ENCODE peak calls at places on chromosomes 16 and 17, in eight cellular contexts. One of them, this sample, is unnamed.

GRCh38 chr16:29891525-29892457 is 7.6 kb downstream of the SEZ6L2 start:
- DNase-seq in ureter: no peak
- DNase-seq in activated CD8-positive, alpha-beta T cell treated with anti-CD3 and anti-CD28 coated beads, Interleukin-2, amount 10 ng/mL, durations not matched to agents 7 days and 5 days: no peak
- DNase-seq in WTC11: no peak
- DNase-seq in caudate nucleus: no peak
- DNase-seq in lower lobe of right lung: no peak
- DNase-seq in EL: no peak
- DNase-seq in nephron progenitor cell: no peak
- DNase-seq in this sample: no peak

GRCh38 chr16:49492896-49493620 is 119.5 kb downstream of the C16orf78 start:
- DNase-seq in WTC11: no peak
- DNase-seq in ureter: no peak
- DNase-seq in lower lobe of right lung: peak
- DNase-seq in EL: no peak
- DNase-seq in activated CD8-positive, alpha-beta T cell treated with anti-CD3 and anti-CD28 coated beads, Interleukin-2, amount 10 ng/mL, durations not matched to agents 7 days and 5 days: no peak
- DNase-seq in caudate nucleus: no peak
- DNase-seq in nephron progenitor cell: no peak
- DNase-seq in this sample: no peak

GRCh38 chr17:82289822-82290541 is 16.5 kb upstream of the CSNK1D start:
- DNase-seq in nephron progenitor cell: no peak
- DNase-seq in EL: no peak
- DNase-seq in activated CD8-positive, alpha-beta T cell treated with anti-CD3 and anti-CD28 coated beads, Interleukin-2, amount 10 ng/mL, durations not matched to agents 7 days and 5 days: no peak
- DNase-seq in WTC11: no peak
- DNase-seq in ureter: no peak
- DNase-seq in caudate nucleus: no peak
- DNase-seq in lower lobe of right lung: no peak
- DNase-seq in this sample: no peak

GRCh38 chr17:76921340-76922036 is 53.3 kb downstream of the MGAT5B start:
- DNase-seq in caudate nucleus: no peak
- DNase-seq in lower lobe of right lung: no peak
- DNase-seq in WTC11: no peak
- DNase-seq in activated CD8-positive, alpha-beta T cell treated with anti-CD3 and anti-CD28 coated beads, Interleukin-2, amount 10 ng/mL, durations not matched to agents 7 days and 5 days: no peak
- DNase-seq in nephron progenitor cell: no peak
- DNase-seq in ureter: no peak
- DNase-seq in EL: no peak
- DNase-seq in this sample: no peak

GRCh38 chr16:70746040-70746707 is 54.8 kb downstream of the VAC14 start:
- DNase-seq in activated CD8-positive, alpha-beta T cell treated with anti-CD3 and anti-CD28 coated beads, Interleukin-2, amount 10 ng/mL, durations not matched to agents 7 days and 5 days: no peak
- DNase-seq in lower lobe of right lung: peak
- DNase-seq in caudate nucleus: no peak
- DNase-seq in ureter: peak
- DNase-seq in WTC11: no peak
- DNase-seq in EL: peak
- DNase-seq in nephron progenitor cell: no peak
- DNase-seq in this sample: no peak

GRCh38 chr16:58032710-58033293 is 7.2 kb downstream of the MMP15 start:
- DNase-seq in nephron progenitor cell: peak
- DNase-seq in lower lobe of right lung: peak
- DNase-seq in WTC11: no peak
- DNase-seq in caudate nucleus: peak
- DNase-seq in activated CD8-positive, alpha-beta T cell treated with anti-CD3 and anti-CD28 coated beads, Interleukin-2, amount 10 ng/mL, durations not matched to agents 7 days and 5 days: no peak
- DNase-seq in EL: no peak
- DNase-seq in ureter: no peak
- DNase-seq in this sample: no peak

GRCh38 chr16:89195521-89196171 is 4.7 kb downstream of the SLC22A31 start:
- DNase-seq in lower lobe of right lung: peak
- DNase-seq in activated CD8-positive, alpha-beta T cell treated with anti-CD3 and anti-CD28 coated beads, Interleukin-2, amount 10 ng/mL, durations not matched to agents 7 days and 5 days: no peak
- DNase-seq in nephron progenitor cell: no peak
- DNase-seq in caudate nucleus: no peak
- DNase-seq in WTC11: no peak
- DNase-seq in EL: no peak
- DNase-seq in ureter: no peak
- DNase-seq in this sample: peak

GRCh38 chr16:10752843-10753523 is 9.3 kb downstream of the NUBP1 start:
- DNase-seq in EL: no peak
- DNase-seq in activated CD8-positive, alpha-beta T cell treated with anti-CD3 and anti-CD28 coated beads, Interleukin-2, amount 10 ng/mL, durations not matched to agents 7 days and 5 days: no peak
- DNase-seq in nephron progenitor cell: no peak
- DNase-seq in lower lobe of right lung: peak
- DNase-seq in caudate nucleus: no peak
- DNase-seq in ureter: no peak
- DNase-seq in WTC11: no peak
- DNase-seq in this sample: no peak

GRCh38 chr16:69240336-69240735 is 53.4 kb downstream of the SNTB2 start:
- DNase-seq in EL: peak
- DNase-seq in ureter: no peak
- DNase-seq in caudate nucleus: no peak
- DNase-seq in WTC11: no peak
- DNase-seq in activated CD8-positive, alpha-beta T cell treated with anti-CD3 and anti-CD28 coated beads, Interleukin-2, amount 10 ng/mL, durations not matched to agents 7 days and 5 days: no peak
- DNase-seq in nephron progenitor cell: no peak
- DNase-seq in lower lobe of right lung: no peak
- DNase-seq in this sample: no peak

GRCh38 chr16:82651921-82652601 is 25.3 kb downstream of the CDH13 start:
- DNase-seq in EL: no peak
- DNase-seq in lower lobe of right lung: no peak
- DNase-seq in ureter: no peak
- DNase-seq in nephron progenitor cell: no peak
- DNase-seq in activated CD8-positive, alpha-beta T cell treated with anti-CD3 and anti-CD28 coated beads, Interleukin-2, amount 10 ng/mL, durations not matched to agents 7 days and 5 days: peak
- DNase-seq in caudate nucleus: no peak
- DNase-seq in WTC11: no peak
- DNase-seq in this sample: no peak

GRCh38 chr17:17765359-17765758 is 71.4 kb downstream of the SREBF1 start:
- DNase-seq in lower lobe of right lung: no peak
- DNase-seq in WTC11: no peak
- DNase-seq in activated CD8-positive, alpha-beta T cell treated with anti-CD3 and anti-CD28 coated beads, Interleukin-2, amount 10 ng/mL, durations not matched to agents 7 days and 5 days: no peak
- DNase-seq in caudate nucleus: peak
- DNase-seq in nephron progenitor cell: no peak
- DNase-seq in EL: no peak
- DNase-seq in ureter: no peak
- DNase-seq in this sample: no peak

GRCh38 chr16:67892899-67893790 is at the start of gene PSKH1:
- DNase-seq in nephron progenitor cell: peak
- DNase-seq in lower lobe of right lung: peak
- DNase-seq in ureter: peak
- DNase-seq in WTC11: peak
- DNase-seq in EL: peak
- DNase-seq in caudate nucleus: peak
- DNase-seq in activated CD8-positive, alpha-beta T cell treated with anti-CD3 and anti-CD28 coated beads, Interleukin-2, amount 10 ng/mL, durations not matched to agents 7 days and 5 days: peak
- DNase-seq in this sample: peak

GRCh38 chr17:5019475-5019956 is 15.7 kb downstream of the SLC52A1 start:
- DNase-seq in WTC11: peak
- DNase-seq in lower lobe of right lung: no peak
- DNase-seq in caudate nucleus: no peak
- DNase-seq in EL: peak
- DNase-seq in activated CD8-positive, alpha-beta T cell treated with anti-CD3 and anti-CD28 coated beads, Interleukin-2, amount 10 ng/mL, durations not matched to agents 7 days and 5 days: peak
- DNase-seq in ureter: no peak
- DNase-seq in nephron progenitor cell: no peak
- DNase-seq in this sample: no peak

GRCh38 chr16:70395345-70395901 is 43.5 kb downstream of the ST3GAL2 start:
- DNase-seq in nephron progenitor cell: peak
- DNase-seq in ureter: peak
- DNase-seq in caudate nucleus: no peak
- DNase-seq in lower lobe of right lung: peak
- DNase-seq in WTC11: peak
- DNase-seq in EL: peak
- DNase-seq in activated CD8-positive, alpha-beta T cell treated with anti-CD3 and anti-CD28 coated beads, Interleukin-2, amount 10 ng/mL, durations not matched to agents 7 days and 5 days: peak
- DNase-seq in this sample: peak

GRCh38 chr16:66740533-66740932 is 10.9 kb downstream of the DYNC1LI2 start:
- DNase-seq in lower lobe of right lung: no peak
- DNase-seq in EL: no peak
- DNase-seq in caudate nucleus: no peak
- DNase-seq in ureter: no peak
- DNase-seq in activated CD8-positive, alpha-beta T cell treated with anti-CD3 and anti-CD28 coated beads, Interleukin-2, amount 10 ng/mL, durations not matched to agents 7 days and 5 days: no peak
- DNase-seq in WTC11: no peak
- DNase-seq in nephron progenitor cell: no peak
- DNase-seq in this sample: no peak

GRCh38 chr16:83603981-83604570 is 203.7 kb upstream of the HSBP1 start:
- DNase-seq in activated CD8-positive, alpha-beta T cell treated with anti-CD3 and anti-CD28 coated beads, Interleukin-2, amount 10 ng/mL, durations not matched to agents 7 days and 5 days: no peak
- DNase-seq in WTC11: no peak
- DNase-seq in nephron progenitor cell: no peak
- DNase-seq in caudate nucleus: no peak
- DNase-seq in EL: no peak
- DNase-seq in lower lobe of right lung: no peak
- DNase-seq in ureter: no peak
- DNase-seq in this sample: no peak

GRCh38 chr17:42760652-42761581 is at the start of gene RAMP2:
- DNase-seq in nephron progenitor cell: peak
- DNase-seq in lower lobe of right lung: no peak
- DNase-seq in WTC11: peak
- DNase-seq in caudate nucleus: no peak
- DNase-seq in ureter: no peak
- DNase-seq in activated CD8-positive, alpha-beta T cell treated with anti-CD3 and anti-CD28 coated beads, Interleukin-2, amount 10 ng/mL, durations not matched to agents 7 days and 5 days: no peak
- DNase-seq in EL: peak
- DNase-seq in this sample: peak

GRCh38 chr17:45172541-45173286 is 11.0 kb downstream of the HEXIM2 start:
- DNase-seq in nephron progenitor cell: peak
- DNase-seq in ureter: peak
- DNase-seq in lower lobe of right lung: peak
- DNase-seq in activated CD8-positive, alpha-beta T cell treated with anti-CD3 and anti-CD28 coated beads, Interleukin-2, amount 10 ng/mL, durations not matched to agents 7 days and 5 days: peak
- DNase-seq in caudate nucleus: peak
- DNase-seq in EL: peak
- DNase-seq in WTC11: peak
- DNase-seq in this sample: peak

GRCh38 chr16:29117631-29118030 is 132.8 kb downstream of the LAT start:
- DNase-seq in EL: no peak
- DNase-seq in lower lobe of right lung: no peak
- DNase-seq in ureter: no peak
- DNase-seq in caudate nucleus: no peak
- DNase-seq in activated CD8-positive, alpha-beta T cell treated with anti-CD3 and anti-CD28 coated beads, Interleukin-2, amount 10 ng/mL, durations not matched to agents 7 days and 5 days: no peak
- DNase-seq in WTC11: no peak
- DNase-seq in nephron progenitor cell: no peak
- DNase-seq in this sample: no peak

GRCh38 chr16:48617711-48618148 is 7.8 kb upstream of the N4BP1 start:
- DNase-seq in nephron progenitor cell: no peak
- DNase-seq in WTC11: no peak
- DNase-seq in activated CD8-positive, alpha-beta T cell treated with anti-CD3 and anti-CD28 coated beads, Interleukin-2, amount 10 ng/mL, durations not matched to agents 7 days and 5 days: no peak
- DNase-seq in ureter: no peak
- DNase-seq in caudate nucleus: peak
- DNase-seq in EL: peak
- DNase-seq in lower lobe of right lung: peak
- DNase-seq in this sample: no peak

GRCh38 chr16:11658896-11659708 is 9.2 kb upstream of the SNN start:
- DNase-seq in caudate nucleus: no peak
- DNase-seq in WTC11: no peak
- DNase-seq in lower lobe of right lung: no peak
- DNase-seq in nephron progenitor cell: no peak
- DNase-seq in EL: no peak
- DNase-seq in ureter: no peak
- DNase-seq in activated CD8-positive, alpha-beta T cell treated with anti-CD3 and anti-CD28 coated beads, Interleukin-2, amount 10 ng/mL, durations not matched to agents 7 days and 5 days: no peak
- DNase-seq in this sample: peak

GRCh38 chr16:89841275-89841674 is 13.0 kb downstream of the SPIRE2 start:
- DNase-seq in ureter: no peak
- DNase-seq in nephron progenitor cell: no peak
- DNase-seq in lower lobe of right lung: no peak
- DNase-seq in WTC11: no peak
- DNase-seq in EL: no peak
- DNase-seq in activated CD8-positive, alpha-beta T cell treated with anti-CD3 and anti-CD28 coated beads, Interleukin-2, amount 10 ng/mL, durations not matched to agents 7 days and 5 days: peak
- DNase-seq in caudate nucleus: no peak
- DNase-seq in this sample: no peak

GRCh38 chr17:68576811-68577551 is 24.2 kb downstream of the FAM20A start:
- DNase-seq in caudate nucleus: no peak
- DNase-seq in WTC11: no peak
- DNase-seq in lower lobe of right lung: no peak
- DNase-seq in activated CD8-positive, alpha-beta T cell treated with anti-CD3 and anti-CD28 coated beads, Interleukin-2, amount 10 ng/mL, durations not matched to agents 7 days and 5 days: no peak
- DNase-seq in nephron progenitor cell: no peak
- DNase-seq in EL: peak
- DNase-seq in ureter: no peak
- DNase-seq in this sample: no peak

GRCh38 chr17:45110676-45111611 is 21.4 kb downstream of the PLCD3 start:
- DNase-seq in activated CD8-positive, alpha-beta T cell treated with anti-CD3 and anti-CD28 coated beads, Interleukin-2, amount 10 ng/mL, durations not matched to agents 7 days and 5 days: no peak
- DNase-seq in caudate nucleus: peak
- DNase-seq in ureter: no peak
- DNase-seq in lower lobe of right lung: no peak
- DNase-seq in WTC11: no peak
- DNase-seq in nephron progenitor cell: no peak
- DNase-seq in EL: no peak
- DNase-seq in this sample: no peak

GRCh38 chr17:78748048-78748729 is 33.9 kb downstream of the CYTH1 start:
- DNase-seq in ureter: no peak
- DNase-seq in WTC11: no peak
- DNase-seq in activated CD8-positive, alpha-beta T cell treated with anti-CD3 and anti-CD28 coated beads, Interleukin-2, amount 10 ng/mL, durations not matched to agents 7 days and 5 days: peak
- DNase-seq in EL: no peak
- DNase-seq in caudate nucleus: no peak
- DNase-seq in nephron progenitor cell: no peak
- DNase-seq in lower lobe of right lung: peak
- DNase-seq in this sample: no peak

GRCh38 chr16:4094138-4094773 is 22.0 kb downstream of the ADCY9 start:
- DNase-seq in EL: no peak
- DNase-seq in nephron progenitor cell: no peak
- DNase-seq in ureter: no peak
- DNase-seq in WTC11: no peak
- DNase-seq in activated CD8-positive, alpha-beta T cell treated with anti-CD3 and anti-CD28 coated beads, Interleukin-2, amount 10 ng/mL, durations not matched to agents 7 days and 5 days: no peak
- DNase-seq in lower lobe of right lung: peak
- DNase-seq in caudate nucleus: no peak
- DNase-seq in this sample: no peak

GRCh38 chr17:181213-182163 is at the start of gene DOC2B:
- DNase-seq in caudate nucleus: no peak
- DNase-seq in activated CD8-positive, alpha-beta T cell treated with anti-CD3 and anti-CD28 coated beads, Interleukin-2, amount 10 ng/mL, durations not matched to agents 7 days and 5 days: no peak
- DNase-seq in lower lobe of right lung: peak
- DNase-seq in nephron progenitor cell: peak
- DNase-seq in EL: peak
- DNase-seq in ureter: no peak
- DNase-seq in WTC11: peak
- DNase-seq in this sample: peak

GRCh38 chr16:72890587-72890986 is 157.3 kb downstream of the ZFHX3 start:
- DNase-seq in lower lobe of right lung: no peak
- DNase-seq in WTC11: no peak
- DNase-seq in EL: no peak
- DNase-seq in caudate nucleus: no peak
- DNase-seq in ureter: no peak
- DNase-seq in nephron progenitor cell: no peak
- DNase-seq in activated CD8-positive, alpha-beta T cell treated with anti-CD3 and anti-CD28 coated beads, Interleukin-2, amount 10 ng/mL, durations not matched to agents 7 days and 5 days: no peak
- DNase-seq in this sample: no peak

GRCh38 chr17:68910256-68910705 is 44.9 kb downstream of the ABCA8 start:
- DNase-seq in activated CD8-positive, alpha-beta T cell treated with anti-CD3 and anti-CD28 coated beads, Interleukin-2, amount 10 ng/mL, durations not matched to agents 7 days and 5 days: no peak
- DNase-seq in ureter: no peak
- DNase-seq in EL: peak
- DNase-seq in nephron progenitor cell: no peak
- DNase-seq in caudate nucleus: peak
- DNase-seq in lower lobe of right lung: no peak
- DNase-seq in WTC11: no peak
- DNase-seq in this sample: no peak

GRCh38 chr17:2883544-2884203 is 87.4 kb downstream of the RAP1GAP2 start:
- DNase-seq in caudate nucleus: no peak
- DNase-seq in activated CD8-positive, alpha-beta T cell treated with anti-CD3 and anti-CD28 coated beads, Interleukin-2, amount 10 ng/mL, durations not matched to agents 7 days and 5 days: no peak
- DNase-seq in lower lobe of right lung: no peak
- DNase-seq in nephron progenitor cell: no peak
- DNase-seq in EL: peak
- DNase-seq in WTC11: no peak
- DNase-seq in ureter: no peak
- DNase-seq in this sample: no peak

This sample was measured in ecto neural progenitor cell.